ENCODE peak calls at places on chromosomes 3 and 15, in five cellular contexts. K, I, X, G and D are unnamed samples.

GRCh38 chr15:36798366-36798765 is 218.9 kb downstream of the CDIN1 start:
- DNase-seq in I (no peak), X (no peak), G (no peak), K (peak; percentile 30), D (no peak)

GRCh38 chr3:115676336-115676735 is 53.0 kb downstream of the GAP43 start:
- DNase-seq in I (no peak), X (no peak), K (no peak), G (no peak), D (no peak)

GRCh38 chr15:100783296-100783695 is 96.3 kb upstream of the ALDH1A3 start:
- DNase-seq in G (no peak), K (no peak), X (no peak), I (no peak), D (no peak)

GRCh38 chr3:141561426-141562034 is 74.7 kb downstream of the RASA2 start:
- DNase-seq in G (no peak), X (no peak), I (no peak), K (peak; percentile 87), D (peak; percentile 63)

GRCh38 chr15:58738051-58738707 is 11.3 kb downstream of the ADAM10 start:
- DNase-seq in K (peak; percentile 45), X (no peak), I (no peak), G (no peak), D (peak; percentile 44)

GRCh38 chr15:82110144-82110543 is 64.3 kb upstream of the MEX3B start:
- DNase-seq in G (no peak), K (no peak), X (no peak), I (no peak), D (no peak)

GRCh38 chr15:31483924-31484368 is 157.3 kb downstream of the KLF13 start:
- DNase-seq in X (no peak), I (no peak), K (no peak), G (peak; percentile 35), D (no peak)

GRCh38 chr3:23615068-23615467 is 190.7 kb upstream of the UBE2E1 start:
- DNase-seq in G (no peak), I (no peak), X (no peak), K (no peak), D (no peak)

GRCh38 chr15:74763416-74763815 is 14.8 kb downstream of the CYP1A2 start:
- DNase-seq in K (no peak), X (peak; percentile 44), G (no peak), I (no peak), D (no peak)

GRCh38 chr15:66701422-66702034 is 508 bp upstream of the SMAD6 start:
- DNase-seq in G (peak; percentile 53), I (peak; percentile 47), X (no peak), K (peak; percentile 76), D (peak; percentile 76)

GRCh38 chr15:60584355-60585023 is 105.5 kb upstream of the ICE2 start:
- DNase-seq in I (no peak), K (no peak), X (no peak), G (no peak), D (no peak)

GRCh38 chr3:72185549-72186484 is 400.9 kb upstream of the PROK2 start:
- DNase-seq in I (no peak), G (no peak), X (no peak), K (peak; percentile 73), D (no peak)

GRCh38 chr15:38530113-38530512 is 34.5 kb downstream of the RASGRP1 start:
- DNase-seq in I (no peak), X (no peak), G (no peak), K (no peak), D (no peak)

GRCh38 chr3:139846729-139847128 is 88.3 kb upstream of the CLSTN2 start:
- DNase-seq in X (no peak), K (no peak), G (no peak), I (no peak), D (no peak)

GRCh38 chr3:159600291-159600690 is 388.3 kb upstream of the IL12A start:
- DNase-seq in K (no peak), X (no peak), I (no peak), G (no peak), D (no peak)

GRCh38 chr3:184740509-184741258 is 28.8 kb upstream of the MAGEF1 start:
- DNase-seq in K (peak; percentile 58), G (no peak), X (no peak), I (no peak), D (peak; percentile 17)